ENCODE peak calls at places on chromosome 6, in six cellular contexts. P, X, F, H, R and J are unnamed samples.

GRCh38 chr6:6386010-6386409 is 65.5 kb upstream of the F13A1 start:
- DNase-seq in P (no peak), X (no peak), F (no peak), H (no peak), R (no peak), J (no peak)

GRCh38 chr6:89818977-89819335 is 638 bp downstream of the MDN1 start:
- DNase-seq in P (peak), X (no peak), F (peak), H (no peak), R (peak), J (no peak)

GRCh38 chr6:15244605-15245360 is 1.1 kb upstream of the JARID2 start:
- DNase-seq in P (peak), X (peak), F (no peak), H (no peak), R (peak), J (no peak)

GRCh38 chr6:57029213-57029612 is 17.3 kb upstream of the KIAA1586 start:
- DNase-seq in P (no peak), X (no peak), F (no peak), H (no peak), R (no peak), J (no peak)

GRCh38 chr6:3088446-3088845 is 20.2 kb downstream of the RIPK1 start:
- DNase-seq in P (peak), X (no peak), F (no peak), H (no peak), R (no peak), J (no peak)

GRCh38 chr6:149364558-149364957 is 35.5 kb upstream of the SUMO4 start:
- DNase-seq in P (peak), X (no peak), F (no peak), H (no peak), R (no peak), J (no peak)

GRCh38 chr6:11096109-11096508 is 2.5 kb downstream of the SMIM13 start:
- DNase-seq in P (peak), X (peak), F (peak), H (peak), R (peak), J (no peak)

GRCh38 chr6:341914-342831 is 49.4 kb upstream of the IRF4 start:
- DNase-seq in P (no peak), X (no peak), F (no peak), H (no peak), R (no peak), J (peak)

GRCh38 chr6:89375427-89375868 is 22.9 kb upstream of the UBE2J1 start:
- DNase-seq in P (no peak), X (no peak), F (no peak), H (peak), R (peak), J (no peak)

GRCh38 chr6:46323312-46323965 is 152.7 kb upstream of the ENPP5 start:
- DNase-seq in P (peak), X (no peak), F (no peak), H (no peak), R (no peak), J (no peak)

GRCh38 chr6:110703906-110704594 is 111.2 kb downstream of the CDK19 start:
- DNase-seq in P (no peak), X (no peak), F (no peak), H (no peak), R (peak), J (no peak)

GRCh38 chr6:47286301-47286700 is 23.4 kb downstream of the TNFRSF21 start:
- DNase-seq in P (no peak), X (no peak), F (no peak), H (no peak), R (no peak), J (no peak)

GRCh38 chr6:156866181-156866862 is 89.1 kb downstream of the ARID1B start:
- DNase-seq in P (peak), X (peak), F (peak), H (no peak), R (no peak), J (no peak)

GRCh38 chr6:56382416-56382940 is 135.1 kb upstream of the COL21A1 start:
- DNase-seq in P (no peak), X (no peak), F (no peak), H (no peak), R (no peak), J (no peak)

GRCh38 chr6:1184318-1184717 is 127.6 kb upstream of the FOXQ1 start:
- DNase-seq in P (no peak), X (no peak), F (no peak), H (no peak), R (no peak), J (no peak)

GRCh38 chr6:167574431-167575097 is 249.7 kb downstream of the TTLL2 start:
- DNase-seq in P (no peak), X (no peak), F (no peak), H (no peak), R (no peak), J (no peak)

GRCh38 chr6:163416640-163417253 is 2.2 kb downstream of the QKI start:
- DNase-seq in P (peak), X (peak), F (peak), H (no peak), R (peak), J (no peak)

GRCh38 chr6:16766043-16766521 is 4.8 kb upstream of the ATXN1 start:
- DNase-seq in P (peak), X (no peak), F (no peak), H (no peak), R (no peak), J (no peak)

GRCh38 chr6:118735320-118735719 is 83.9 kb upstream of the CEP85L start:
- DNase-seq in P (no peak), X (no peak), F (peak), H (peak), R (peak), J (no peak)

GRCh38 chr6:127345521-127345920 is 2.1 kb upstream of the ECHDC1 start:
- DNase-seq in P (no peak), X (no peak), F (no peak), H (no peak), R (no peak), J (no peak)

GRCh38 chr6:30942338-30943060 is 1.7 kb downstream of the MUCL3 start:
- DNase-seq in P (peak), X (peak), F (peak), H (peak), R (peak), J (no peak)

GRCh38 chr6:90003069-90003800 is 109.0 kb downstream of the GJA10 start:
- DNase-seq in P (no peak), X (no peak), F (no peak), H (no peak), R (no peak), J (no peak)

GRCh38 chr6:63802606-63803206 is 167.1 kb downstream of the PHF3 start:
- DNase-seq in P (peak), X (no peak), F (no peak), H (peak), R (peak), J (no peak)
- TF ChIP-seq SMC3 in P (peak), X (peak), F (no peak), H (peak), R (peak), J (peak)

DNA sequence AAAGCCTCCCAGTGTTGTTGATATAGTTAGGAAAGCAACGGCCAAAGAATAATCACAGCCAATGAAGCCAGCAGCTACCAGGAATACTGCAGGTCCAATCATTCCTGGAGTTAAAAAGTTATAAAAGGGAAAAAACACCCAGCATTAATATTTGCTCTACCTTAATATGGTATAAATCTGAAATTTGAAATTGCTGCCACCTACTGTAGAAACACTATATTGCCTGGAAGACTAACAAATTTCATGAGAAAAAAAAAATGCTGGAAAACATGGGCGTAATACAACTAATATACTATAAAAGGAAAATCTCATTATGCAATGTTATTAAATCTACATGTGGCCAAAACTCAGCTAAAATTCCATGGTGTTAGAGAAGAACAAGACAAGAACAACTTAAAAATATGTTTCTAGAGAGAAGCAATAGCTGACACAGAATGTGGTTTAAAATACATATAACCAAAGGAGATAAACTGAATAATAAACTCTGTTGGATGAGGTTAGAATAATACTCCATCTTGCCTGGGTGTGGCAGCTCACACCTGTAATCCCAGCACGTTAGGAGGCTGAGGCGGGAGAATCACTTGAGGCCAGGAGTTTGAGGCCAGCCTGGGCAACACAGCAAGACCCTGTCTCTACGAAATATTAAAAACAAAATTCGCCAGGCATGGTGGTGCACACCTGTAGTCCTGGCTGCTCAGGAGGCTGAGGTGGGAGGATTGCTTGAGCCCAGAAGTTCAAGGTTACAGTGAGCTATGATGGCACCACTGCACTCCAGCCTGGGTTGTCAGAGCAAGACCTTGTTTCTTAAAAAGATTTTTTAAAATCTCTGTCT is 43.1 kb downstream of the SLC17A5 start:
- DNase-seq in P (peak), X (no peak), F (peak), H (peak), R (peak), J (peak)
- TF ChIP-seq CTCF in P (peak), X (peak), F (peak), H (peak), R (peak), J (peak)

GRCh38 chr6:34246563-34247391 is 2.0 kb downstream of the SMIM29 start:
- DNase-seq in P (peak), X (no peak), F (peak), H (peak), R (peak), J (no peak)
- TF ChIP-seq SMC3 in P (peak), X (peak), F (peak), H (peak), R (peak), J (peak)

GRCh38 chr6:136035378-136036070 is 184.0 kb downstream of the PDE7B start:
- DNase-seq in P (peak), X (no peak), F (no peak), H (no peak), R (no peak), J (no peak)

GRCh38 chr6:136036071-136036380 is 184.5 kb downstream of the PDE7B start:
- DNase-seq in P (no peak), X (no peak), F (no peak), H (no peak), R (no peak), J (no peak)

GRCh38 chr6:136030131-136030530 is 178.6 kb downstream of the PDE7B start:
- DNase-seq in P (no peak), X (no peak), F (no peak), H (peak), R (no peak), J (no peak)

GRCh38 chr6:136034422-136034821 is 182.9 kb downstream of the PDE7B start:
- DNase-seq in P (no peak), X (no peak), F (no peak), H (no peak), R (no peak), J (no peak)

DNA sequence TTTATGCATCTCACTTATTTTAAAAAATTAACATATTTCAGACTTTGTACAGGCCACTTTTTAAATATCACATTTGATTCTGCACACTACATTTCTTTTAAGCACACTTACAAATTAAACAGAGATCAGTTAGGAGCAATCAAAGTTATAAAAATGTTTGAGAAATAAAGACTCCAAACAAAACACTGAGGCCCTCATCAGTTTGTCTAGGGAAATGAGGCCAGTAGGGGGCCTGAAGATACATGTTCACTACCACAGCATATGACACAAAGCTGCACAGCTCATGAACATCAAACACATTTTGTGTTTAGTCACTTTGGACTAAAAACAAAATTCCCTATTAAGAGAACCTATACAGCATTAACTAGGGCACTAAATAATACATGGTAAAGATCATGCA is 180.5 kb downstream of the PDE7B start:
- DNase-seq in P (peak), X (peak), F (peak), H (peak), R (peak), J (no peak)
- TF ChIP-seq CTCF in P (peak), X (peak), F (peak), H (peak), R (peak), J (peak)

GRCh38 chr6:13511913-13512717 is 24.7 kb upstream of the GFOD1 start:
- DNase-seq in P (no peak), X (no peak), F (no peak), H (no peak), R (no peak), J (no peak)
- TF ChIP-seq SMC3 in P (no peak), X (no peak), F (no peak), H (no peak), R (no peak), J (no peak)

DNA sequence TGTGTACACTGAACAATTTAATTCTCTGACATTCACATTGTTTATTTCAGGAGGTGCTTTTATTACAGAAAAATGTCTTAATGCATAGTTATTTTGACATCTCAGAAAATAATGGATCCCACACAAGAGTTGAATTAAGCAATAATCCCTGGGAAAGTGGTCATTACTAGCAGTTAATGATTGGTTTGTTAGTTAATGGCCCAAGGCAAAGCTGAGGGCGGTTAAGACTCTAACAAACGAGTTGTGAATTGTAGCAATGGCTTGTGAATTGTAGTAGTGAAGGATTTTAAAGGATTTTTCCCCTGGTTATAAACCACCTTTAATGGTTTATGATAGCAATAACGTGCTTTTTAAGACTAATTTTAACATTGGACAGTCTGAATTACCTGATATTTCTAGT is 1316.0 kb upstream of the GJE1 start:
- DNase-seq in P (no peak), X (no peak), F (no peak), H (no peak), R (no peak), J (no peak)
- TF ChIP-seq CTCF in P (no peak), X (no peak), F (no peak), H (no peak), R (no peak), J (no peak)

GRCh38 chr6:121592955-121593665 is 157.7 kb downstream of the GJA1 start:
- DNase-seq in P (peak), X (no peak), F (no peak), H (peak), R (no peak), J (no peak)
- TF ChIP-seq SMC3 in P (no peak), X (no peak), F (no peak), H (no peak), R (no peak), J (no peak)

DNA sequence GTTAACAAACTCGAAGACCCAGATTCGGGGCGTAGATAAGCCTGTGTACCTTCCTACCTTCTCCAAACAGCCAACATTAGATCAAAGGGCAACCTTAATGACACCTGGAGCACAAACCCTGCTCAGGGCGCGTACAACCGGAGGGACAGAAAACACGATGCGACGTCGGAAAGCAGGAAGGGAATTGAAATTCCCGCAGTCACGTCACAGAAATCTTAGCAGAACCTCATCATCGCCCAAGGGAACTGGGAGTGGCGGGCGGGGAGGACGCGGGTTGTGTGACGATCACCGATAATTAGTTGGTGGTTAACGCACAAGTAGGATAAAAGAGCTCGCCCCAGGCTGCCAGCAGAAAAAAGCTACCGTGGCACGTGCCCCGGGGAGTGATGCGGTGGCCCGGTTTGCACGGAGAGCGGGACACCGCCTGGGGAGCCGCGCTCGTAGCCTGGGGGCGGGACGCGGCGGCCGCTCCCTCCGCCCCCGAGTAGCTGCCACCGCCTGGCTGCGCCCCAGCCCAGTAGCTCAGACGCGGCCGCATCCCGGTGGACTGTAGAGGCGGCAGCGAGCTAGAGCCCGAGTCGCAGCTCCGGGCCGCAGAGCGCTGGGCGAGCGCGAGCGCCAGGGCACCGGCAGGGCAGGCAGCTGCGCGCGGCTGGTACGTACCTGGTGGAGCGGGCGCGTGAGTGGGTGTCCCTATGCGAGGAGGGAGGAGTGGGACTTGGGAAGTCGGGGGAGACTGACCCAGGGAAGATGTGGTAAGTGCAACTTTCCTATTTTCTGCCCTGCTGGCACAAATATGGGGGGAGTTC is at the start of gene PKIB:
- DNase-seq in P (peak), X (peak), F (peak), H (peak), R (peak), J (no peak)
- TF ChIP-seq CTCF in P (peak), X (peak), F (peak), H (peak), R (peak), J (no peak)

GRCh38 chr6:33638581-33638980 is 17.5 kb downstream of the ITPR3 start:
- DNase-seq in P (no peak), X (no peak), F (no peak), H (no peak), R (no peak), J (no peak)
- TF ChIP-seq SMC3 in P (no peak), X (no peak), F (no peak), H (no peak), R (no peak), J (no peak)

GRCh38 chr6:87943191-87943590 is 104.5 kb upstream of the SPACA1 start:
- DNase-seq in P (no peak), X (no peak), F (no peak), H (no peak), R (no peak), J (no peak)

GRCh38 chr6:87945181-87945580 is 102.5 kb upstream of the SPACA1 start:
- DNase-seq in P (no peak), X (no peak), F (no peak), H (no peak), R (no peak), J (no peak)

GRCh38 chr6:87945966-87946365 is 101.7 kb upstream of the SPACA1 start:
- DNase-seq in P (no peak), X (no peak), F (no peak), H (no peak), R (no peak), J (no peak)

GRCh38 chr6:87941556-87942358 is 105.9 kb upstream of the SPACA1 start:
- DNase-seq in P (no peak), X (no peak), F (no peak), H (no peak), R (no peak), J (no peak)

DNA sequence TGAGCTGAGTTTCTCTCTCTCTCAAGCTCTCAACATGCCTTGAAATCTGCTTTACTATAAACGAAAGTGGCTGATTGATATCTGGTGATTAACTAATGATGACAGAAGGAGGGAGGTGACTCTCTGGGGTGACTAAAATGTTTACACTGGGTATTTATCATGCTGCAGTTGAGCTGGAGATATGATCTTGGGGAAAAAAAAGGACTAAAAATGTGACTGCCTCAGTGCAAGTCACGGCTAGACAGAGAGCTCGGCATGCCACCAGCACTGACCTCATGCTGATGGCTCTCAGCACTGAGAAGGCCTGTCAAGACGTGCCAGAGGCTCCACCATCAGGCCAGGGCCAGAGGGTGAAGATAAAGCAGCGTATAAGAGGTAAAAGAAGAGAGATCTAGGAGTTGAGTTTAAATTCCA is 103.1 kb upstream of the SPACA1 start:
- DNase-seq in P (peak), X (peak), F (peak), H (peak), R (peak), J (no peak)
- TF ChIP-seq CTCF in P (no peak), X (no peak), F (peak), H (peak), R (peak), J (no peak)